ENCODE peak calls at places on chromosomes 2 and 18, in four cellular contexts. P, H, W and C are unnamed samples.

GRCh38 chr2:173985595-173985994 is 20.4 kb upstream of the SP3 start:
- DNase-seq in H (no peak), W (no peak), P (no peak), C (no peak)

GRCh38 chr2:109403841-109404201 is 209.9 kb downstream of the SEPTIN10 start:
- DNase-seq in W (no peak), P (no peak), H (no peak), C (no peak)

GRCh38 chr18:43022874-43023273 is 92.6 kb downstream of the RIT2 start:
- DNase-seq in H (no peak), W (no peak), P (no peak), C (no peak)

GRCh38 chr2:237600205-237600846 is 9.8 kb upstream of the RAB17 start:
- DNase-seq in P (peak), W (peak), H (no peak), C (no peak)

GRCh38 chr2:2405780-2406179 is 74.7 kb upstream of the MYT1L start:
- DNase-seq in P (no peak), H (no peak), W (no peak), C (no peak)

GRCh38 chr2:164606557-164606956 is 14.7 kb downstream of the GRB14 start:
- DNase-seq in P (no peak), W (no peak), H (no peak), C (no peak)

GRCh38 chr2:199659207-199659606 is 191.8 kb downstream of the FTCDNL1 start:
- DNase-seq in P (peak), W (no peak), H (peak), C (peak)

GRCh38 chr18:13726972-13727331 is 479 bp downstream of the RNMT start:
- DNase-seq in P (no peak), W (peak), H (peak), C (no peak)

GRCh38 chr2:45256867-45257641 is 247.8 kb upstream of the SIX2 start:
- DNase-seq in H (no peak), W (peak), P (no peak), C (no peak)

GRCh38 chr2:222336442-222336841 is 37.6 kb upstream of the PAX3 start:
- DNase-seq in W (no peak), H (no peak), P (no peak), C (no peak)

GRCh38 chr2:199830531-199830930 is 20.5 kb downstream of the FTCDNL1 start:
- DNase-seq in P (no peak), H (no peak), W (no peak), C (no peak)

GRCh38 chr2:64410673-64411072 is 43.3 kb upstream of the LGALSL start:
- DNase-seq in W (peak), H (no peak), P (no peak), C (no peak)

GRCh38 chr2:231563378-231563961 is 29.2 kb upstream of the TEX44 start:
- DNase-seq in H (peak), W (peak), P (peak), C (peak)

GRCh38 chr2:61993422-61994024 is 88.0 kb downstream of the COMMD1 start:
- DNase-seq in H (peak), W (peak), P (peak), C (peak)

GRCh38 chr2:233247744-233248143 is 3.7 kb upstream of the ATG16L1 start:
- DNase-seq in W (peak), P (no peak), H (no peak), C (no peak)

GRCh38 chr2:174335605-174336402 is 1.1 kb downstream of the SP9 start:
- DNase-seq in P (peak), W (no peak), H (peak), C (no peak)

GRCh38 chr2:120814352-120814751 is 78.7 kb downstream of the GLI2 start:
- DNase-seq in H (no peak), P (no peak), W (no peak), C (no peak)

GRCh38 chr2:238494573-238494961 is 67.8 kb downstream of the ASB1 start:
- DNase-seq in H (no peak), W (no peak), P (no peak), C (no peak)

GRCh38 chr18:3117493-3118192 is 102.1 kb downstream of the MYOM1 start:
- DNase-seq in H (no peak), P (no peak), W (peak), C (peak)

DNA sequence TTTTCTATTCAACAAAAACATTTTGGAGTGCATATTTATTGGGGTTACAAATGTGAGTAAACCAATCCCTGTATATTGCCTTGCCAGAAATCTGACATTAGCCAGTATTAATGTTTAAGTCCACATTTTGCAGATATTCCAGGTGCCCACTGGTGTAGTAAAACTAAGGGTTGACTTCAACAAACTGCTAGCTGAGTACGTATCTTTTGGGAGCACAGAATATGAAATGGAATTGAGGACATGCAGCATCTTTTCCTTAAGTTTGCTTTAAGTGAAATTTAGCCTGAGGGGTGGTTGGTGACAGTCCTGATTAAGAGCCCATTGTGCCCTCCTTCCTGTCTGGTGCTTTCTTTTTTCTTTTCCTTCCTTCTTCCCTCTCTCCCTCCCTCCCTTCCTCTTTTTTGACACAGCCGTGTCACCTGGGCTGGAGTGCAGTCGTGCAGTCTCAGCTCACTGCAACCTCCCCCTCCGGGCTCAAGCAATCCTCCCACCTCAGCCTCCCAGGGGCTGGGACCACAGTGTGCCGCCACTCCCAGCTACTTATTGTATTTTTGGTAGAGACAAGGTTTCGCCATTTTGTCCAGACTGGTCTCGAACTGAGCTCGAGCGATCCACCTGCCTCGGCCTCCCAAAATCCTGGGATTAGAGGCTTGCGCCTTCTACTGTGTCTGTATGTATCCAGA is 1.6 kb downstream of the NUP35 start:
- DNase-seq in P (no peak), H (no peak), W (no peak), C (no peak)
- H3K4me3 ChIP-seq in P (peak), H (peak), W (peak), C (peak)

GRCh38 chr2:20576598-20577115 is 74.2 kb downstream of the HS1BP3 start:
- DNase-seq in H (no peak), P (no peak), W (no peak), C (no peak)
- TF ChIP-seq GABPA in H (peak), P (no peak), W (no peak), C (no peak)

GRCh38 chr18:21458788-21459187 is 141.7 kb downstream of the ESCO1 start:
- DNase-seq in H (no peak), W (no peak), P (no peak), C (no peak)
- H3K4me3 ChIP-seq in H (no peak), W (no peak), P (no peak), C (no peak)

DNA sequence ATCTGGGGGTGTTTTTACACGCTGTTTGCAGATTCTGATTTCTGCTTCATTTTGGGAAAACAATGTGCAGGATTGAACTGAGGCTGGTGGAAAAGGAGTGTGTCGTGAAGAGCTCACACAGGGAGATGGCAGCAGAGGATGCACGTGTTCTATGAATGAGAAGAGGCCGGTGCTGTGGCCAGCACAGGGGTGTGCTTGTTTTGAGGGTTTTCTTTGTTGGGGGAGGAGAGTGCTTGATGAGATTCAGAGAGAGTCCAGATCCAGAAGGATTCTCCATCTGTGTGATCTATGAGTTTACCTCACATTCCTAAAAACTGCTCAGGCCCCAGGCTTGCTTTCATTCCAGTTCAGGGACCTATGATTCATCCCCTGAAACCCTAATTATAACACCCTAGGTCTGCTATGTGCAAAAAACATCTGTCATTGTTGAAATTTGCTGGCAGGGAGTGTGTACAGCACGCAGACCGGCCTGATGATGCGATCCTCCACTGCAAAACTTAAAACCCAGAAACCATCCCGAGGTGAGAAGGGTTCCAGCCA is 12.1 kb downstream of the TGFA start:
- DNase-seq in H (no peak), W (no peak), P (no peak), C (no peak)
- TF ChIP-seq GABPA in H (no peak), W (no peak), P (no peak), C (no peak)

GRCh38 chr2:217307023-217307422 is 447.2 kb upstream of the TNP1 start:
- DNase-seq in P (no peak), W (no peak), H (no peak), C (no peak)

GRCh38 chr2:217305882-217306281 is 446.0 kb upstream of the TNP1 start:
- DNase-seq in P (no peak), W (no peak), H (no peak), C (no peak)

GRCh38 chr2:217314021-217314460 is 454.2 kb upstream of the TNP1 start:
- DNase-seq in P (no peak), W (no peak), H (no peak), C (no peak)

GRCh38 chr2:217313386-217313785 is 453.5 kb upstream of the TNP1 start:
- DNase-seq in P (no peak), W (no peak), H (no peak), C (no peak)

GRCh38 chr2:217309056-217309455 is 449.2 kb upstream of the TNP1 start:
- DNase-seq in W (no peak), H (no peak), P (no peak), C (no peak)
- H3K4me3 ChIP-seq in W (no peak), H (no peak), P (no peak), C (no peak)

GRCh38 chr18:37483984-37484892 is 81.4 kb downstream of the CELF4 start:
- DNase-seq in P (no peak), H (no peak), W (no peak), C (no peak)
- TF ChIP-seq GABPA in P (no peak), H (no peak), W (no peak), C (no peak)